ENCODE peak calls at places on chromosomes 7 and 10, in nine cellular contexts. N, R, Y, J, P, A, T, E and G are unnamed samples.

GRCh38 chr10:29253096-29254029 is 35.5 kb upstream of the LYZL1 start:
- DNase-seq in R (no peak), N (no peak), A (no peak), E (no peak), P (no peak), J (no peak), Y (no peak), T (no peak), G (no peak)

GRCh38 chr10:88792656-88793055 is 9.9 kb upstream of the LIPM start:
- DNase-seq in Y (no peak), N (peak; percentile 41), E (peak; percentile 43), P (peak; percentile 72), J (no peak), R (no peak), A (no peak), T (no peak), G (peak; percentile 68)

GRCh38 chr7:105802611-105803520 is 73.5 kb downstream of the ATXN7L1 start:
- DNase-seq in R (no peak), T (no peak), P (no peak), N (no peak), A (no peak), J (no peak), E (no peak), Y (no peak), G (no peak)

GRCh38 chr7:147586526-147586925 is 1004.0 kb upstream of the C7orf33 start:
- DNase-seq in A (no peak), P (peak; percentile 8), R (no peak), J (no peak), T (no peak), N (no peak), Y (no peak), E (no peak), G (no peak)

GRCh38 chr7:27129729-27130539 is 623 bp downstream of the HOXA4 start:
- DNase-seq in N (no peak), P (no peak), J (no peak), T (no peak), Y (no peak), R (peak; percentile 22), A (peak; percentile 75), E (no peak), G (peak; percentile 45)

GRCh38 chr10:23384364-23384763 is 39.8 kb upstream of the C10orf67 start:
- DNase-seq in E (no peak), P (peak; percentile 97), J (no peak), N (no peak), R (no peak), A (no peak), Y (no peak), T (no peak), G (no peak)

GRCh38 chr10:26177341-26177740 is 39.2 kb upstream of the GAD2 start:
- DNase-seq in E (no peak), Y (no peak), A (no peak), P (no peak), T (no peak), R (no peak), J (no peak), N (no peak), G (no peak)

GRCh38 chr10:26227786-26228185 is 11.2 kb downstream of the GAD2 start:
- DNase-seq in P (no peak), E (no peak), J (no peak), A (no peak), T (no peak), Y (no peak), R (no peak), N (no peak), G (no peak)